ENCODE peak calls at places on chromosomes 13 and 19, in four cellular contexts. N is H1, P is GM12878, B is K562. I is an unnamed sample.

GRCh38 chr13:31431722-31432137 is 232.0 kb downstream of the B3GLCT start:
- DNase-seq in N (peak), P (no peak), B (peak), I (peak)

GRCh38 chr13:73273737-73274136 is 214.9 kb downstream of the KLF5 start:
- DNase-seq in P (no peak), N (no peak), B (no peak), I (peak)

GRCh38 chr19:6848986-6849385 is 38.4 kb upstream of the ADGRE1 start:
- DNase-seq in N (no peak), B (no peak), P (no peak), I (no peak)

GRCh38 chr13:78881746-78882145 is 222.8 kb upstream of the OBI1 start:
- DNase-seq in B (no peak), N (no peak), P (no peak), I (no peak)

GRCh38 chr13:92175330-92175729 is 776.9 kb downstream of the GPC5 start:
- DNase-seq in B (no peak), N (no peak), P (no peak), I (peak)

GRCh38 chr13:43985437-43986051 is 105.8 kb downstream of the LACC1 start:
- DNase-seq in B (no peak), P (no peak), N (no peak), I (no peak)

GRCh38 chr19:37691881-37692504 is 27.6 kb downstream of the ZNF607 start:
- DNase-seq in P (peak), N (peak), B (peak), I (peak)

GRCh38 chr19:55832676-55833075 is 877 bp upstream of the NLRP11 start:
- DNase-seq in B (no peak), P (no peak), N (no peak), I (no peak)

GRCh38 chr19:2047449-2048103 is 3.5 kb downstream of the MKNK2 start:
- DNase-seq in B (peak), P (no peak), N (no peak), I (no peak)

GRCh38 chr13:44710576-44710975 is 134.4 kb upstream of the TSC22D1 start:
- DNase-seq in N (no peak), P (peak), B (no peak), I (peak)

GRCh38 chr13:21674271-21675009 is 3.6 kb downstream of the FGF9 start:
- DNase-seq in B (peak), N (peak), P (no peak), I (no peak)

GRCh38 chr19:3808420-3809143 is 22.4 kb upstream of the MATK start:
- DNase-seq in N (no peak), B (no peak), P (no peak), I (no peak)

GRCh38 chr13:112819816-112820215 is 130.0 kb downstream of the ATP11A start:
- DNase-seq in B (no peak), P (no peak), N (no peak), I (no peak)

GRCh38 chr19:11673608-11674041 is 65.1 kb downstream of the ZNF823 start:
- DNase-seq in N (peak), B (peak), P (no peak), I (peak)

GRCh38 chr13:30616927-30617314 is 799 bp upstream of the USPL1 start:
- DNase-seq in B (peak), P (peak), N (no peak), I (peak)

GRCh38 chr13:30299746-30300145 is 7.6 kb downstream of the KATNAL1 start:
- DNase-seq in N (no peak), P (no peak), B (no peak), I (peak)

GRCh38 chr13:75806101-75806500 is 170.0 kb downstream of the LMO7 start:
- DNase-seq in N (peak), B (no peak), P (no peak), I (peak)

GRCh38 chr19:12750851-12751250 is 740 bp upstream of the BEST2 start:
- DNase-seq in N (no peak), P (no peak), B (no peak), I (peak)

GRCh38 chr13:75079226-75079625 is 402.7 kb downstream of the TBC1D4 start:
- DNase-seq in P (no peak), B (no peak), N (no peak), I (peak)

GRCh38 chr19:18894254-18895037 is 1.5 kb downstream of the CERS1 start:
- DNase-seq in B (peak), P (no peak), N (peak), I (peak)

GRCh38 chr13:47474326-47474725 is 526.7 kb downstream of the SUCLA2 start:
- DNase-seq in B (no peak), P (no peak), N (no peak), I (peak)

GRCh38 chr19:51396175-51396574 is 5.8 kb upstream of the C19orf84 start:
- DNase-seq in N (no peak), P (no peak), B (no peak), I (no peak)

GRCh38 chr19:51394045-51394836 is 3.9 kb upstream of the C19orf84 start:
- DNase-seq in B (peak), N (peak), P (peak), I (peak)

GRCh38 chr19:51402117-51402516 is 11.7 kb upstream of the C19orf84 start:
- DNase-seq in P (no peak), N (no peak), B (no peak), I (no peak)

GRCh38 chr19:51398096-51398704 is 7.8 kb upstream of the C19orf84 start:
- DNase-seq in P (no peak), B (peak), N (no peak), I (peak)
- TF ChIP-seq CHD1 in P (no peak), B (no peak), N (no peak), I (no peak)

DNA sequence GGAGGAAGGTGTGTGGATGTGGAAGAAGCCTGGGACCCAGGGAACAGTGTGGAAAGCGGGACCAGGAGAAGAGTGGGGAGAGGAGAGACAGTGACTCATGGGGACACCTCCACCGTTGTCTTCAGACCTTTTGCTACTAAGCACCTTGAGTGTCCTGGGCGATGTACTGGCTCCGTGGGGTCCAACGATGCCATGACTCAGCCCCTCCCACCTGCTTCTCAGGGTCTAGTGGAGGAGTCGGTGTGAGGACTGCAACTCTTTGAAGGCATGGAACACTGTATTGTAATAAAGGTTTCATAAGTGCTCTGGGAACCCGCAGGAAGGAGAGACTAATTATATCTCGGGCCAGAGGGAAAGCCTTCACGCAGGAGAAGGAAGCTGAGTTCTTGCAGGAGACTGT is 166.9 kb upstream of the KL start:
- DNase-seq in N (peak), P (no peak), B (no peak), I (no peak)
- TF ChIP-seq CHD1 in N (no peak), P (no peak), B (no peak), I (no peak)

GRCh38 chr19:44925114-44925891 is 10.9 kb downstream of the APOC1 start:
- DNase-seq in B (no peak), N (no peak), P (no peak), I (peak)
- TF ChIP-seq CHD1 in B (no peak), N (no peak), P (no peak), I (no peak)

GRCh38 chr19:40597329-40597838 is 3.8 kb upstream of the LTBP4 start:
- DNase-seq in B (no peak), P (no peak), N (no peak), I (no peak)
- TF ChIP-seq CHD1 in B (no peak), P (no peak), N (no peak), I (no peak)

GRCh38 chr13:34044041-34044440 is 226.1 kb downstream of the RFC3 start:
- DNase-seq in B (no peak), N (no peak), P (no peak), I (no peak)
- TF ChIP-seq CHD1 in B (no peak), N (no peak), P (no peak), I (no peak)

GRCh38 chr13:98050041-98050466 is 92.8 kb upstream of the FARP1 start:
- DNase-seq in B (no peak), N (no peak), P (no peak), I (peak)
- TF ChIP-seq CHD1 in B (no peak), N (no peak), P (no peak), I (no peak)

DNA sequence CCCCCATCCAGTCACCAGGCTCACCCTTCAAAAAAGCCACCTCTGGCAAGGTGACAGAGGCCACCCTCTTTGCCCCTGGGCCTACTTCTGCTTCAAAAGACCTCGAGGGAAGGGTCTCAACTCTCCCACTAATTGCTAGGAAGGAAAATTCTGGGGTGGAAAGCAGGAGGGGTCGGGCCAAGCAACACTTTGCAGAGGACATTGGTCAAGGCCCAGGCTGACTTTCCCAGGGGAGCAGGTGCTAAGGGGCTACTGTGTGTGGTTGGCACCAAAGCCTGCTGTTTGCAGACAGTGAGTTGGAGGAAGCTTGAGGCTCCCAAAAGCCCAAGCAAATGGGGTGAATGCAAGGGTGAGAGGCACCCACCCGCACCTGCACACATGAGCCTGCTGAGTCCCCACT is 28.6 kb upstream of the VSTM2B start:
- DNase-seq in B (no peak), N (no peak), P (no peak), I (no peak)
- TF ChIP-seq CHD1 in B (no peak), N (no peak), P (no peak), I (no peak)

DNA sequence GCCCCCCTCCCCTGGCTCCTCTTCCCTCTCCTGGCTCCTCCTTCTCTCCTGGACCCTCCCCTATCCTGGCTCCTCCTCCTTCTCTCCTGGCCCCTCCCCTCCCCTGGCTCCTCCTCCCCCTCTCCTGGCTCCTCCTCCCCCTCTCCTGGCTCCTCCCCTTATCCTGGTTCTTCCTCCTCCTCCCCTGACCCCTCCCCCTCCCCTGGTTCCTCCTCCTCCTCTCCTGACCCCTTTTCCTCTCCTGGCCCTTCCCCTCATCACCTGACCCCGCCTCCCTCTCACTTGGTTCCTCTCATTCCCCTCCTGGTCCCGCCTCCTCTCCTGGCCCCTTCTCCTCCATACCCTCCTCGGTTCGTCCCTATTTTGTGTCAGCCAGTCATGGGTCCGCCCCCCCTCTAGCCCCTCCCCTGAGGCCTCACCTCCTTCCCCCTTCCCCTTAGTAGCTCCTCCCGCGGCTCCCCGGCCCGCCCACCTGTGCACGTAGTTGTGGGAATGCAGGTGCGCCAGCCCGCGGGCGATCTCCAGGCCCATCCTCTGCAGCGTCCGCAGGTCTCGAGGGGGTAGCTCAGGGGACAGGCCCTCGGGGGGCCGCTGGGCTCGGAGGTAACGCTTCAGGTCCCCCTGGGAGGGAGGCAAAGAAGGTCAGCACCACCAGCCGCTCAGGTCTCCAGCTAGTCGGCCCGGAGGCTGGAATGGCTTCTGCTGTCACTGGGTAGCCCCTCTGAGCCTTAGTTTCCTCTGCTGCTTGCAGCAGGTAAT is 9.5 kb downstream of the LMTK3 start:
- DNase-seq in N (peak), B (peak), P (peak), I (no peak)
- TF ChIP-seq CHD1 in N (no peak), B (no peak), P (no peak), I (no peak)

DNA sequence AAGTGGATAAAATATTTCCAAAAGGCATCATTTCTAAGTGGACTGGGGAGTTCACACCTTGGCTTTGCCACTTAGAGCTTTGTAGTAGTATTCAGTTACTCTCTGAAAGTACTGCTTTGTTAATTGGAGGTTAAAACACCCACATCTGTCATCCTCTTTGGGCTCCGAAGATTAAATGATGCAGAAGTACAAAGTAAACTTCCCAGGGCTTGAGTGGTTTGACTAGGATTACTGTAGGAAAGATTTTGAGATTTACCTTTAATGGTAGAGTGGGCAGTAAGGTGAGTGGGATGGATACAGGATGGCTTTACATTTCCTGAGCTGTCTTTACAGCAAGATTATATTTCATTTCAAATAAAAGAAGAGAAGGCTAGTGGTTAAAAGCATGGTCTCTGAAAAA is 42.4 kb downstream of the WASF3 start:
- DNase-seq in N (no peak), B (no peak), P (no peak), I (no peak)
- TF ChIP-seq CHD1 in N (no peak), B (no peak), P (no peak), I (no peak)

I was measured in IMR-90.